ENCODE peak calls at places on chromosomes 13 and 19, in six cellular contexts. J is H1, U is WTC11, I is A549, G is endothelial cell of umbilical vein, F is K562. K is an unnamed sample.

GRCh38 chr13:48412881-48413351 is at the start of gene LPAR6:
- DNase-seq in F (no peak), G (peak), I (peak), J (no peak), U (no peak), K (peak)

GRCh38 chr13:99028890-99029289 is 51.0 kb upstream of the DOCK9 start:
- DNase-seq in J (peak), G (no peak), I (peak), F (peak), U (peak), K (no peak)

GRCh38 chr19:35457173-35457572 is 9.1 kb downstream of the FFAR2 start:
- DNase-seq in I (no peak), U (no peak), J (no peak), F (no peak), G (no peak), K (no peak)

GRCh38 chr13:99297330-99297729 is 9.9 kb downstream of the GPR183 start:
- DNase-seq in J (no peak), G (no peak), F (no peak), I (no peak), U (no peak), K (no peak)

GRCh38 chr13:50589139-50589538 is 254.4 kb downstream of the DLEU7 start:
- DNase-seq in J (no peak), I (no peak), G (no peak), U (no peak), F (no peak), K (no peak)

GRCh38 chr19:55545913-55546495 is 661 bp upstream of the SBK3 start:
- DNase-seq in F (no peak), U (no peak), J (no peak), I (no peak), G (no peak), K (peak)

GRCh38 chr13:66543780-66544179 is 686.4 kb downstream of the PCDH9 start:
- DNase-seq in J (no peak), F (no peak), G (no peak), I (peak), U (peak), K (no peak)

GRCh38 chr13:110965038-110965754 is 50.3 kb upstream of the ANKRD10 start:
- DNase-seq in U (no peak), I (peak), F (peak), J (no peak), G (peak), K (peak)

GRCh38 chr19:55119053-55119452 is 1.6 kb upstream of the PPP1R12C start:
- DNase-seq in G (no peak), F (no peak), J (no peak), I (no peak), U (no peak), K (no peak)

GRCh38 chr19:53394974-53395839 is at the start of gene ZNF765:
- DNase-seq in J (peak), I (peak), F (peak), G (peak), U (peak), K (peak)

GRCh38 chr13:31538067-31539042 is 201.0 kb upstream of the RXFP2 start:
- DNase-seq in U (no peak), F (peak), I (peak), G (peak), J (no peak), K (peak)

GRCh38 chr13:89568746-89569145 is 1778.7 kb upstream of the MIR17HG start:
- DNase-seq in J (no peak), I (no peak), G (no peak), U (no peak), F (no peak), K (no peak)

GRCh38 chr19:39413903-39414608 is 1.6 kb downstream of the PLEKHG2 start:
- DNase-seq in J (no peak), G (peak), F (peak), U (no peak), I (peak), K (peak)

GRCh38 chr13:102040812-102041211 is 361.0 kb downstream of the FGF14 start:
- DNase-seq in G (no peak), F (no peak), J (no peak), I (no peak), U (no peak), K (no peak)

GRCh38 chr13:102041544-102041943 is 360.3 kb downstream of the FGF14 start:
- DNase-seq in J (no peak), I (no peak), F (no peak), G (no peak), U (no peak), K (no peak)

GRCh38 chr13:102039264-102039663 is 362.6 kb downstream of the FGF14 start:
- DNase-seq in G (no peak), F (no peak), J (no peak), U (no peak), I (no peak), K (no peak)

GRCh38 chr13:102035969-102036368 is 365.9 kb downstream of the FGF14 start:
- DNase-seq in U (no peak), I (no peak), G (no peak), F (no peak), J (no peak), K (no peak)

GRCh38 chr13:102038787-102039186 is 363.1 kb downstream of the FGF14 start:
- DNase-seq in F (no peak), I (no peak), J (no peak), U (no peak), G (no peak), K (no peak)
- TF ChIP-seq JUN in F (no peak), I (no peak), J (no peak), U (no peak), G (no peak), K (no peak)

GRCh38 chr19:8265872-8266271 is 42.3 kb downstream of the CD320 start:
- DNase-seq in J (no peak), F (no peak), U (no peak), I (no peak), G (no peak), K (no peak)
- TF ChIP-seq JUN in J (no peak), F (no peak), U (no peak), I (no peak), G (no peak), K (no peak)

DNA sequence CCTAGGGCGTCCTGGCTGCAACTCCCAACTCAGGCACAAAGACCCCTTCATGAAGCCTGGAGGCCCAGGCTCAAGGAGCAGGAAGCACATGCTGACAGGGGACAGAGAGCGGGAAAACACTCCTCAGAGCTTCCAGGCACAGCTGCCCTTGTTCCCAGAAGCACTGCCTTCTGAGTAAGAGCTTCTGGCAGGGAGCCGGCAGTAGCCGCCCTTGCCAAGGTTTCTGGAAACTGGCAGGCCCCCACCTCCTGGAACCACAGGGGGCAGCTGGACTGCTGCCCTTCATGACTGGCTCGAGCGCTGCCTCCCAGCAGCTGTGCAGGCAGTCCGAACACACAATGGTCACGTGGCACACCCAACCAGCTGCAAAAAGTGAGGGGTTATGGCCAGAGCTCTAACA is 33.6 kb upstream of the EPHX3 start:
- DNase-seq in I (no peak), J (no peak), G (peak), F (no peak), U (no peak), K (no peak)
- TF ChIP-seq JUN in I (no peak), J (no peak), G (no peak), F (no peak), U (no peak), K (no peak)

DNA sequence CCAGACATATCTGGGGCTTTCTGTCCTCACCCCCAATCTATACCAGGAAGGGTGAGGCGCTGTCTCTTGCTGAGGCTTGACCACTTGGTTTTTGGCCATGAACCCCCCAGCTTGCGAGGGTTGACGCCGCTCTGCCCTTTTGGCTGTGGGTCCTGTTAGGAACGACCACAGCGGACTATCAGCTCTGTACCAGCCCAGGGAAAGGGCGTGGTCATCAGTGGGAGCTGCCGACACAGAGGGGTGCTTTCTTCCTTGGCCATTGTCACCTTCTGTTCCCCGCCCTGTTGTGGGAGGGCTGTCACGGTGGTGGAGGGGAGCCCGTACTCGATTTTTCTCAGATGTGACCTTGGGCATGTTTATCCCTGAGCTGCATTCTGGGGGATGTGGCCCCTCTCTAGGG is 5.7 kb downstream of the DCAF15 start:
- DNase-seq in G (no peak), I (no peak), U (no peak), F (peak), J (no peak), K (no peak)
- TF ChIP-seq JUN in G (no peak), I (no peak), U (no peak), F (no peak), J (no peak), K (no peak)

DNA sequence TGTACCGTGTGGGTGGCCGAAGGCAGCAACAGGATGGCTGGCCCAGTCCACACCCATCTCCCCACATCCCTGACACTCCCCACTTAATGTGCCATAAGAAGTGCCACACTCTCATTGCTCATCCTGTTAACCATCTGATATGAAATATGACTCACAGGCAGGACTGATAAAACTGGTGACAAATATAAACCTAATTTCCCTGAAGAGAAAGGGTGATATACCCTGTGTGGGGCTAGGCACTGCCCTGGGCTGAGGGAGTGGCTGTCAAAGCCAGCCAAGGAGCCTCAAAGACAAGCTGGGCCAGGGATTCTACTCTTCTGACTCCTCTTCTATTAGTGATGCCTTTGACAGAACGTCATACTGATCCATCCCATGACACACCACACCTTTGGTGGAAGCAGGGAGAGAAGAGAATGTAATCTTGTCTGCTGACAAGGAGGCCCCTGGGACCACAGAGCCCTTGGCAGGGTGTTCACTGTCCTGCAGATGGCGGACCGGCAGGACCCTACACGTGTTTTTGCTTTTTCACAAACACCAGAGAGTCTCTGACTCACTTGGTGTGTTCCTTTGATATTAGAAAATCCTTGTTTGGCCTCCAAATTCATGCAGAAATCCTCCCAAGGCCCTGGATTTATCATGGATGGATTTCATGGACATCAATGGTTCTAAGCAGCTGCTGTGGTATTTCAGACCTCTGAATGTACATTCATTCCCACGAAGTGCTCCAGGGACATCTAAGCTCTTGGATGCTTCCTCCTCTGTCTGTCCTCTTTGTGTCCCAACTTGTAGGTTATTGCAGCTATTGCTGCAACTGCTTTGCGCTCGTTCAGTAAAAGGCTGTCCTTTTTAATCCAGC is 98.0 kb upstream of the WASF3 start:
- DNase-seq in G (no peak), I (no peak), J (no peak), F (no peak), U (no peak), K (no peak)
- TF ChIP-seq JUN in G (no peak), I (no peak), J (no peak), F (no peak), U (no peak), K (no peak)

GRCh38 chr19:10206226-10206873 is 11.6 kb upstream of the DNMT1 start:
- DNase-seq in J (no peak), U (no peak), I (no peak), F (no peak), G (no peak), K (peak)
- TF ChIP-seq JUN in J (no peak), U (no peak), I (no peak), F (no peak), G (no peak), K (no peak)

GRCh38 chr19:48230555-48231129 is 25.1 kb downstream of the CARD8 start:
- DNase-seq in U (no peak), F (peak), G (no peak), I (no peak), J (no peak), K (no peak)
- TF ChIP-seq JUN in U (no peak), F (no peak), G (no peak), I (no peak), J (no peak), K (no peak)